ENCODE peak calls at places on chromosomes 7 and 10, in ten cellular contexts. One of them, this sample, is unnamed.
A peak's percentile ranks its signal among the peaks of the same experiment; 100 is the strongest.

GRCh38 chr7:100349757-100350156 is 8.2 kb upstream of the PILRB start:
- DNase-seq in GM04504: no peak
- DNase-seq in MV-4-11: no peak
- DNase-seq in neuronal stem cell: no peak
- DNase-seq in activated CD4-positive, CD25-positive, alpha-beta regulatory T cell treated with anti-CD3 and anti-CD28 coated beads, Interleukin-2, amount 50 U/mL, for 72 hours: no peak
- DNase-seq in naive thymus-derived CD8-positive, alpha-beta T cell: no peak
- DNase-seq in iris pigment epithelial cell: no peak
- DNase-seq in bronchial epithelial cell: no peak
- DNase-seq in Kasumi-1: no peak
- DNase-seq in NCI-H1930: no peak
- DNase-seq in this sample: no peak

GRCh38 chr10:122298598-122299301 is 27.7 kb downstream of the BTBD16 start:
- DNase-seq in neuronal stem cell: peak; percentile 64
- DNase-seq in MV-4-11: peak; percentile 72
- DNase-seq in Kasumi-1: peak; percentile 89
- DNase-seq in bronchial epithelial cell: peak; percentile 68
- DNase-seq in GM04504: peak; percentile 52
- DNase-seq in activated CD4-positive, CD25-positive, alpha-beta regulatory T cell treated with anti-CD3 and anti-CD28 coated beads, Interleukin-2, amount 50 U/mL, for 72 hours: peak; percentile 68
- DNase-seq in naive thymus-derived CD8-positive, alpha-beta T cell: peak; percentile 68
- DNase-seq in iris pigment epithelial cell: peak; percentile 76
- DNase-seq in NCI-H1930: no peak
- DNase-seq in this sample: peak; percentile 71

GRCh38 chr10:63105811-63106755 is 27.0 kb upstream of the NRBF2 start:
- DNase-seq in naive thymus-derived CD8-positive, alpha-beta T cell: no peak
- DNase-seq in Kasumi-1: no peak
- DNase-seq in NCI-H1930: no peak
- DNase-seq in GM04504: no peak
- DNase-seq in iris pigment epithelial cell: peak; percentile 80
- DNase-seq in activated CD4-positive, CD25-positive, alpha-beta regulatory T cell treated with anti-CD3 and anti-CD28 coated beads, Interleukin-2, amount 50 U/mL, for 72 hours: no peak
- DNase-seq in neuronal stem cell: no peak
- DNase-seq in bronchial epithelial cell: peak; percentile 76
- DNase-seq in MV-4-11: no peak
- DNase-seq in this sample: no peak

GRCh38 chr7:150382123-150382843 is 3.2 kb downstream of the ZNF775 start:
- DNase-seq in naive thymus-derived CD8-positive, alpha-beta T cell: no peak
- DNase-seq in GM04504: no peak
- DNase-seq in neuronal stem cell: no peak
- DNase-seq in NCI-H1930: no peak
- DNase-seq in Kasumi-1: no peak
- DNase-seq in bronchial epithelial cell: no peak
- DNase-seq in iris pigment epithelial cell: no peak
- DNase-seq in MV-4-11: no peak
- DNase-seq in activated CD4-positive, CD25-positive, alpha-beta regulatory T cell treated with anti-CD3 and anti-CD28 coated beads, Interleukin-2, amount 50 U/mL, for 72 hours: no peak
- DNase-seq in this sample: peak; percentile 57

GRCh38 chr7:78279035-78279434 is 480.5 kb downstream of the PHTF2 start:
- DNase-seq in GM04504: peak; percentile 57
- DNase-seq in naive thymus-derived CD8-positive, alpha-beta T cell: no peak
- DNase-seq in activated CD4-positive, CD25-positive, alpha-beta regulatory T cell treated with anti-CD3 and anti-CD28 coated beads, Interleukin-2, amount 50 U/mL, for 72 hours: no peak
- DNase-seq in MV-4-11: no peak
- DNase-seq in bronchial epithelial cell: peak; percentile 97
- DNase-seq in Kasumi-1: no peak
- DNase-seq in iris pigment epithelial cell: peak; percentile 83
- DNase-seq in neuronal stem cell: no peak
- DNase-seq in NCI-H1930: no peak
- DNase-seq in this sample: no peak

GRCh38 chr7:2278026-2278425 is 36.0 kb downstream of the NUDT1 start:
- DNase-seq in activated CD4-positive, CD25-positive, alpha-beta regulatory T cell treated with anti-CD3 and anti-CD28 coated beads, Interleukin-2, amount 50 U/mL, for 72 hours: no peak
- DNase-seq in Kasumi-1: no peak
- DNase-seq in iris pigment epithelial cell: no peak
- DNase-seq in GM04504: no peak
- DNase-seq in bronchial epithelial cell: no peak
- DNase-seq in naive thymus-derived CD8-positive, alpha-beta T cell: no peak
- DNase-seq in MV-4-11: no peak
- DNase-seq in NCI-H1930: no peak
- DNase-seq in neuronal stem cell: no peak
- DNase-seq in this sample: no peak

GRCh38 chr7:99210265-99210970 is 2.5 kb upstream of the KPNA7 start:
- DNase-seq in bronchial epithelial cell: peak; percentile 100
- DNase-seq in naive thymus-derived CD8-positive, alpha-beta T cell: no peak
- DNase-seq in neuronal stem cell: no peak
- DNase-seq in MV-4-11: peak; percentile 11
- DNase-seq in Kasumi-1: no peak
- DNase-seq in iris pigment epithelial cell: peak; percentile 29
- DNase-seq in NCI-H1930: no peak
- DNase-seq in GM04504: no peak
- DNase-seq in activated CD4-positive, CD25-positive, alpha-beta regulatory T cell treated with anti-CD3 and anti-CD28 coated beads, Interleukin-2, amount 50 U/mL, for 72 hours: no peak
- DNase-seq in this sample: no peak

GRCh38 chr7:129332354-129333056 is 101.7 kb upstream of the STRIP2 start:
- DNase-seq in NCI-H1930: no peak
- DNase-seq in Kasumi-1: no peak
- DNase-seq in iris pigment epithelial cell: peak; percentile 69
- DNase-seq in bronchial epithelial cell: peak; percentile 87
- DNase-seq in MV-4-11: no peak
- DNase-seq in naive thymus-derived CD8-positive, alpha-beta T cell: no peak
- DNase-seq in GM04504: no peak
- DNase-seq in activated CD4-positive, CD25-positive, alpha-beta regulatory T cell treated with anti-CD3 and anti-CD28 coated beads, Interleukin-2, amount 50 U/mL, for 72 hours: no peak
- DNase-seq in neuronal stem cell: no peak
- DNase-seq in this sample: no peak

GRCh38 chr7:105284014-105284413 is 104.7 kb downstream of the SRPK2 start:
- DNase-seq in iris pigment epithelial cell: no peak
- DNase-seq in activated CD4-positive, CD25-positive, alpha-beta regulatory T cell treated with anti-CD3 and anti-CD28 coated beads, Interleukin-2, amount 50 U/mL, for 72 hours: no peak
- DNase-seq in NCI-H1930: no peak
- DNase-seq in bronchial epithelial cell: no peak
- DNase-seq in neuronal stem cell: no peak
- DNase-seq in naive thymus-derived CD8-positive, alpha-beta T cell: no peak
- DNase-seq in MV-4-11: no peak
- DNase-seq in GM04504: no peak
- DNase-seq in Kasumi-1: no peak
- DNase-seq in this sample: no peak

GRCh38 chr10:119441921-119442757 is 100.4 kb downstream of the RGS10 start:
- DNase-seq in neuronal stem cell: no peak
- DNase-seq in Kasumi-1: peak; percentile 47
- DNase-seq in iris pigment epithelial cell: no peak
- DNase-seq in activated CD4-positive, CD25-positive, alpha-beta regulatory T cell treated with anti-CD3 and anti-CD28 coated beads, Interleukin-2, amount 50 U/mL, for 72 hours: no peak
- DNase-seq in bronchial epithelial cell: no peak
- DNase-seq in GM04504: no peak
- DNase-seq in MV-4-11: no peak
- DNase-seq in NCI-H1930: no peak
- DNase-seq in naive thymus-derived CD8-positive, alpha-beta T cell: no peak
- DNase-seq in this sample: no peak

GRCh38 chr10:93873427-93874115 is 20.2 kb upstream of the SLC35G1 start:
- DNase-seq in MV-4-11: no peak
- DNase-seq in NCI-H1930: no peak
- DNase-seq in iris pigment epithelial cell: peak; percentile 82
- DNase-seq in activated CD4-positive, CD25-positive, alpha-beta regulatory T cell treated with anti-CD3 and anti-CD28 coated beads, Interleukin-2, amount 50 U/mL, for 72 hours: no peak
- DNase-seq in bronchial epithelial cell: peak; percentile 60
- DNase-seq in Kasumi-1: no peak
- DNase-seq in neuronal stem cell: no peak
- DNase-seq in naive thymus-derived CD8-positive, alpha-beta T cell: no peak
- DNase-seq in GM04504: no peak
- DNase-seq in this sample: no peak

GRCh38 chr10:15254808-15255655 is 86.5 kb upstream of the NMT2 start:
- DNase-seq in neuronal stem cell: no peak
- DNase-seq in naive thymus-derived CD8-positive, alpha-beta T cell: no peak
- DNase-seq in GM04504: no peak
- DNase-seq in bronchial epithelial cell: no peak
- DNase-seq in iris pigment epithelial cell: no peak
- DNase-seq in Kasumi-1: peak; percentile 7
- DNase-seq in activated CD4-positive, CD25-positive, alpha-beta regulatory T cell treated with anti-CD3 and anti-CD28 coated beads, Interleukin-2, amount 50 U/mL, for 72 hours: no peak
- DNase-seq in NCI-H1930: no peak
- DNase-seq in MV-4-11: no peak
- DNase-seq in this sample: no peak

GRCh38 chr10:118036281-118036875 is 10.4 kb downstream of the RAB11FIP2 start:
- DNase-seq in neuronal stem cell: no peak
- DNase-seq in MV-4-11: no peak
- DNase-seq in NCI-H1930: no peak
- DNase-seq in bronchial epithelial cell: no peak
- DNase-seq in iris pigment epithelial cell: peak; percentile 14
- DNase-seq in naive thymus-derived CD8-positive, alpha-beta T cell: no peak
- DNase-seq in Kasumi-1: no peak
- DNase-seq in activated CD4-positive, CD25-positive, alpha-beta regulatory T cell treated with anti-CD3 and anti-CD28 coated beads, Interleukin-2, amount 50 U/mL, for 72 hours: no peak
- DNase-seq in GM04504: no peak
- DNase-seq in this sample: no peak

GRCh38 chr7:113086431-113086888 is at the start of gene GPR85:
- DNase-seq in iris pigment epithelial cell: peak; percentile 63
- DNase-seq in Kasumi-1: peak; percentile 35
- DNase-seq in NCI-H1930: peak; percentile 47
- DNase-seq in naive thymus-derived CD8-positive, alpha-beta T cell: peak; percentile 46
- DNase-seq in activated CD4-positive, CD25-positive, alpha-beta regulatory T cell treated with anti-CD3 and anti-CD28 coated beads, Interleukin-2, amount 50 U/mL, for 72 hours: peak; percentile 29
- DNase-seq in neuronal stem cell: peak; percentile 78
- DNase-seq in GM04504: peak; percentile 32
- DNase-seq in MV-4-11: peak; percentile 32
- DNase-seq in bronchial epithelial cell: peak; percentile 59
- DNase-seq in this sample: peak; percentile 87

GRCh38 chr10:48940372-48940771 is 732 bp upstream of the LRRC18 start:
- DNase-seq in iris pigment epithelial cell: no peak
- DNase-seq in GM04504: no peak
- DNase-seq in MV-4-11: no peak
- DNase-seq in naive thymus-derived CD8-positive, alpha-beta T cell: no peak
- DNase-seq in activated CD4-positive, CD25-positive, alpha-beta regulatory T cell treated with anti-CD3 and anti-CD28 coated beads, Interleukin-2, amount 50 U/mL, for 72 hours: no peak
- DNase-seq in bronchial epithelial cell: no peak
- DNase-seq in neuronal stem cell: no peak
- DNase-seq in Kasumi-1: no peak
- DNase-seq in NCI-H1930: no peak
- DNase-seq in this sample: peak; percentile 31

GRCh38 chr7:94380264-94380663 is 14.4 kb upstream of the COL1A2 start:
- DNase-seq in neuronal stem cell: no peak
- DNase-seq in NCI-H1930: no peak
- DNase-seq in MV-4-11: no peak
- DNase-seq in iris pigment epithelial cell: no peak
- DNase-seq in Kasumi-1: no peak
- DNase-seq in naive thymus-derived CD8-positive, alpha-beta T cell: no peak
- DNase-seq in bronchial epithelial cell: no peak
- DNase-seq in activated CD4-positive, CD25-positive, alpha-beta regulatory T cell treated with anti-CD3 and anti-CD28 coated beads, Interleukin-2, amount 50 U/mL, for 72 hours: no peak
- DNase-seq in GM04504: no peak
- DNase-seq in this sample: no peak

GRCh38 chr10:61643316-61643751 is 19.4 kb upstream of the CABCOCO1 start:
- DNase-seq in MV-4-11: no peak
- DNase-seq in Kasumi-1: no peak
- DNase-seq in neuronal stem cell: no peak
- DNase-seq in activated CD4-positive, CD25-positive, alpha-beta regulatory T cell treated with anti-CD3 and anti-CD28 coated beads, Interleukin-2, amount 50 U/mL, for 72 hours: no peak
- DNase-seq in naive thymus-derived CD8-positive, alpha-beta T cell: no peak
- DNase-seq in bronchial epithelial cell: peak; percentile 55
- DNase-seq in NCI-H1930: peak; percentile 68
- DNase-seq in iris pigment epithelial cell: peak; percentile 88
- DNase-seq in GM04504: peak; percentile 60
- DNase-seq in this sample: no peak

GRCh38 chr10:117532003-117532385 is 10.6 kb upstream of the EMX2 start:
- DNase-seq in NCI-H1930: no peak
- DNase-seq in naive thymus-derived CD8-positive, alpha-beta T cell: no peak
- DNase-seq in bronchial epithelial cell: no peak
- DNase-seq in MV-4-11: no peak
- DNase-seq in iris pigment epithelial cell: no peak
- DNase-seq in GM04504: no peak
- DNase-seq in activated CD4-positive, CD25-positive, alpha-beta regulatory T cell treated with anti-CD3 and anti-CD28 coated beads, Interleukin-2, amount 50 U/mL, for 72 hours: no peak
- DNase-seq in Kasumi-1: no peak
- DNase-seq in neuronal stem cell: no peak
- DNase-seq in this sample: no peak

GRCh38 chr7:57344957-57345356 is 105.0 kb upstream of the ZNF716 start:
- DNase-seq in GM04504: no peak
- DNase-seq in neuronal stem cell: no peak
- DNase-seq in naive thymus-derived CD8-positive, alpha-beta T cell: no peak
- DNase-seq in NCI-H1930: no peak
- DNase-seq in iris pigment epithelial cell: no peak
- DNase-seq in bronchial epithelial cell: no peak
- DNase-seq in Kasumi-1: no peak
- DNase-seq in MV-4-11: no peak
- DNase-seq in activated CD4-positive, CD25-positive, alpha-beta regulatory T cell treated with anti-CD3 and anti-CD28 coated beads, Interleukin-2, amount 50 U/mL, for 72 hours: no peak
- DNase-seq in this sample: no peak

GRCh38 chr10:109689785-109690184 is 233.5 kb downstream of the XPNPEP1 start:
- DNase-seq in MV-4-11: no peak
- DNase-seq in NCI-H1930: no peak
- DNase-seq in activated CD4-positive, CD25-positive, alpha-beta regulatory T cell treated with anti-CD3 and anti-CD28 coated beads, Interleukin-2, amount 50 U/mL, for 72 hours: no peak
- DNase-seq in neuronal stem cell: no peak
- DNase-seq in bronchial epithelial cell: no peak
- DNase-seq in naive thymus-derived CD8-positive, alpha-beta T cell: no peak
- DNase-seq in iris pigment epithelial cell: no peak
- DNase-seq in Kasumi-1: no peak
- DNase-seq in GM04504: no peak
- DNase-seq in this sample: no peak

GRCh38 chr7:105673367-105674188 is 92.3 kb upstream of the EFCAB10 start:
- DNase-seq in naive thymus-derived CD8-positive, alpha-beta T cell: no peak
- DNase-seq in GM04504: no peak
- DNase-seq in activated CD4-positive, CD25-positive, alpha-beta regulatory T cell treated with anti-CD3 and anti-CD28 coated beads, Interleukin-2, amount 50 U/mL, for 72 hours: no peak
- DNase-seq in iris pigment epithelial cell: no peak
- DNase-seq in NCI-H1930: no peak
- DNase-seq in bronchial epithelial cell: peak; percentile 39
- DNase-seq in MV-4-11: no peak
- DNase-seq in neuronal stem cell: no peak
- DNase-seq in Kasumi-1: no peak
- DNase-seq in this sample: no peak

GRCh38 chr10:30725661-30726060 is 96.1 kb upstream of the LYZL2 start:
- DNase-seq in iris pigment epithelial cell: no peak
- DNase-seq in naive thymus-derived CD8-positive, alpha-beta T cell: no peak
- DNase-seq in bronchial epithelial cell: no peak
- DNase-seq in activated CD4-positive, CD25-positive, alpha-beta regulatory T cell treated with anti-CD3 and anti-CD28 coated beads, Interleukin-2, amount 50 U/mL, for 72 hours: no peak
- DNase-seq in neuronal stem cell: no peak
- DNase-seq in NCI-H1930: no peak
- DNase-seq in MV-4-11: no peak
- DNase-seq in Kasumi-1: no peak
- DNase-seq in GM04504: no peak
- DNase-seq in this sample: no peak

GRCh38 chr10:22372922-22373321 is 27.6 kb downstream of the SPAG6 start:
- DNase-seq in Kasumi-1: no peak
- DNase-seq in GM04504: no peak
- DNase-seq in activated CD4-positive, CD25-positive, alpha-beta regulatory T cell treated with anti-CD3 and anti-CD28 coated beads, Interleukin-2, amount 50 U/mL, for 72 hours: no peak
- DNase-seq in neuronal stem cell: no peak
- DNase-seq in NCI-H1930: no peak
- DNase-seq in bronchial epithelial cell: no peak
- DNase-seq in iris pigment epithelial cell: peak; percentile 0
- DNase-seq in MV-4-11: no peak
- DNase-seq in naive thymus-derived CD8-positive, alpha-beta T cell: no peak
- DNase-seq in this sample: no peak

GRCh38 chr7:92306153-92306552 is 60.4 kb downstream of the ANKIB1 start:
- DNase-seq in GM04504: no peak
- DNase-seq in naive thymus-derived CD8-positive, alpha-beta T cell: no peak
- DNase-seq in bronchial epithelial cell: peak; percentile 42
- DNase-seq in activated CD4-positive, CD25-positive, alpha-beta regulatory T cell treated with anti-CD3 and anti-CD28 coated beads, Interleukin-2, amount 50 U/mL, for 72 hours: no peak
- DNase-seq in NCI-H1930: no peak
- DNase-seq in MV-4-11: no peak
- DNase-seq in iris pigment epithelial cell: peak; percentile 31
- DNase-seq in neuronal stem cell: no peak
- DNase-seq in Kasumi-1: no peak
- DNase-seq in this sample: no peak

GRCh38 chr7:45586748-45587520 is 12.8 kb downstream of the ADCY1 start:
- DNase-seq in Kasumi-1: no peak
- DNase-seq in NCI-H1930: no peak
- DNase-seq in GM04504: no peak
- DNase-seq in MV-4-11: no peak
- DNase-seq in activated CD4-positive, CD25-positive, alpha-beta regulatory T cell treated with anti-CD3 and anti-CD28 coated beads, Interleukin-2, amount 50 U/mL, for 72 hours: no peak
- DNase-seq in bronchial epithelial cell: no peak
- DNase-seq in iris pigment epithelial cell: no peak
- DNase-seq in neuronal stem cell: no peak
- DNase-seq in naive thymus-derived CD8-positive, alpha-beta T cell: no peak
- DNase-seq in this sample: no peak

GRCh38 chr7:105352018-105352612 is 36.6 kb downstream of the SRPK2 start:
- DNase-seq in activated CD4-positive, CD25-positive, alpha-beta regulatory T cell treated with anti-CD3 and anti-CD28 coated beads, Interleukin-2, amount 50 U/mL, for 72 hours: peak; percentile 45
- DNase-seq in neuronal stem cell: no peak
- DNase-seq in NCI-H1930: no peak
- DNase-seq in bronchial epithelial cell: peak; percentile 63
- DNase-seq in iris pigment epithelial cell: peak; percentile 91
- DNase-seq in naive thymus-derived CD8-positive, alpha-beta T cell: peak; percentile 64
- DNase-seq in MV-4-11: peak; percentile 98
- DNase-seq in GM04504: peak; percentile 93
- DNase-seq in Kasumi-1: peak; percentile 97
- DNase-seq in this sample: no peak

GRCh38 chr10:119496282-119496681 is 46.2 kb downstream of the RGS10 start:
- DNase-seq in iris pigment epithelial cell: no peak
- DNase-seq in Kasumi-1: no peak
- DNase-seq in NCI-H1930: no peak
- DNase-seq in bronchial epithelial cell: no peak
- DNase-seq in activated CD4-positive, CD25-positive, alpha-beta regulatory T cell treated with anti-CD3 and anti-CD28 coated beads, Interleukin-2, amount 50 U/mL, for 72 hours: peak; percentile 65
- DNase-seq in naive thymus-derived CD8-positive, alpha-beta T cell: no peak
- DNase-seq in neuronal stem cell: no peak
- DNase-seq in GM04504: no peak
- DNase-seq in MV-4-11: no peak
- DNase-seq in this sample: no peak

GRCh38 chr10:57715233-57715632 is 552.5 kb downstream of the IPMK start:
- DNase-seq in naive thymus-derived CD8-positive, alpha-beta T cell: no peak
- DNase-seq in bronchial epithelial cell: no peak
- DNase-seq in MV-4-11: no peak
- DNase-seq in Kasumi-1: no peak
- DNase-seq in activated CD4-positive, CD25-positive, alpha-beta regulatory T cell treated with anti-CD3 and anti-CD28 coated beads, Interleukin-2, amount 50 U/mL, for 72 hours: no peak
- DNase-seq in GM04504: no peak
- DNase-seq in NCI-H1930: no peak
- DNase-seq in iris pigment epithelial cell: no peak
- DNase-seq in neuronal stem cell: no peak
- DNase-seq in this sample: no peak

This sample was measured in ecto neural progenitor cell.